ENCODE peak calls at places on chromosomes 1 and 21, in eight cellular contexts. U, L, Q, N, J, O, F and G are unnamed samples.

GRCh38 chr1:200737647-200738296 is 921 bp upstream of the CAMSAP2 start:
- DNase-seq in J (no peak), F (no peak), Q (no peak), L (no peak), U (no peak), O (no peak), N (no peak), G (no peak)

GRCh38 chr1:156703336-156703735 is 2.0 kb downstream of the CRABP2 start:
- DNase-seq in J (no peak), N (no peak), F (no peak), U (no peak), O (no peak), Q (no peak), L (no peak), G (no peak)

GRCh38 chr1:45317163-45317562 is 9.5 kb upstream of the HPDL start:
- DNase-seq in F (no peak), O (no peak), N (no peak), L (no peak), J (no peak), U (no peak), Q (no peak), G (no peak)

GRCh38 chr1:211828584-211829342 is 1.8 kb downstream of the LPGAT1 start:
- DNase-seq in N (no peak), F (no peak), U (no peak), J (peak), Q (no peak), O (no peak), L (no peak), G (peak)

GRCh38 chr1:109792056-109792831 is 28.5 kb upstream of the EPS8L3 start:
- DNase-seq in U (peak), Q (peak), O (peak), L (peak), F (no peak), J (no peak), N (peak), G (peak)

GRCh38 chr1:210597555-210598134 is 268.9 kb downstream of the HHAT start:
- DNase-seq in N (peak), F (no peak), Q (peak), J (peak), O (no peak), U (no peak), L (no peak), G (peak)

GRCh38 chr1:218459878-218460277 is 114.7 kb downstream of the TGFB2 start:
- DNase-seq in O (peak), F (peak), Q (peak), L (no peak), U (no peak), N (peak), J (peak), G (peak)

GRCh38 chr1:248924696-248925532 is 18.9 kb downstream of the PGBD2 start:
- DNase-seq in O (peak), F (peak), N (peak), U (no peak), J (peak), Q (no peak), L (no peak), G (peak)

GRCh38 chr1:223645903-223646302 is 19.6 kb downstream of the CAPN8 start:
- DNase-seq in F (no peak), L (no peak), J (no peak), U (no peak), O (no peak), Q (no peak), N (no peak), G (no peak)

GRCh38 chr1:14103878-14104430 is 404.0 kb downstream of the PRDM2 start:
- DNase-seq in L (no peak), O (no peak), U (no peak), J (no peak), F (no peak), Q (no peak), N (no peak), G (no peak)

GRCh38 chr21:40548134-40548533 is 298.8 kb downstream of the DSCAM start:
- DNase-seq in Q (no peak), L (no peak), N (no peak), U (no peak), O (peak), J (no peak), F (no peak), G (no peak)

GRCh38 chr1:182457844-182458243 is 7.9 kb downstream of the RGSL1 start:
- DNase-seq in O (no peak), L (no peak), J (no peak), N (no peak), F (no peak), U (no peak), Q (no peak), G (no peak)

GRCh38 chr1:242946206-242946605 is 308.9 kb downstream of the CEP170 start:
- DNase-seq in F (no peak), L (no peak), U (no peak), O (no peak), Q (no peak), J (no peak), N (no peak), G (no peak)

GRCh38 chr1:9281907-9282306 is 10.8 kb upstream of the SPSB1 start:
- DNase-seq in O (no peak), N (no peak), U (no peak), F (no peak), J (no peak), L (no peak), Q (no peak), G (no peak)

GRCh38 chr1:27044613-27045091 is 32.0 kb upstream of the TENT5B start:
- DNase-seq in J (peak), L (peak), N (peak), F (peak), O (peak), U (peak), Q (no peak), G (peak)

GRCh38 chr1:41498809-41499208 is 14.3 kb upstream of the EDN2 start:
- DNase-seq in F (no peak), U (no peak), L (peak), O (no peak), J (no peak), N (no peak), Q (no peak), G (peak)

GRCh38 chr1:217534566-217534965 is 96.3 kb downstream of the GPATCH2 start:
- DNase-seq in U (no peak), F (no peak), N (no peak), Q (no peak), L (no peak), O (no peak), J (no peak), G (no peak)

GRCh38 chr1:64392109-64392508 is 77.8 kb upstream of the CACHD1 start:
- DNase-seq in L (no peak), N (no peak), F (no peak), O (peak), J (no peak), U (no peak), Q (no peak), G (no peak)

GRCh38 chr1:177873238-177873637 is 96.6 kb downstream of the SEC16B start:
- DNase-seq in L (no peak), O (no peak), J (no peak), F (no peak), N (peak), Q (peak), U (no peak), G (peak)

GRCh38 chr1:244280859-244281258 is 170.8 kb downstream of the ADSS2 start:
- DNase-seq in J (no peak), Q (peak), L (no peak), U (no peak), N (no peak), O (no peak), F (no peak), G (peak)

GRCh38 chr1:205481629-205482071 is 22.8 kb upstream of the CDK18 start:
- DNase-seq in J (peak), Q (no peak), O (peak), L (no peak), N (no peak), U (no peak), F (no peak), G (no peak)

GRCh38 chr1:61561666-61562065 is 163.3 kb downstream of the TM2D1 start:
- DNase-seq in Q (peak), F (no peak), O (no peak), J (no peak), L (no peak), U (no peak), N (peak), G (peak)

GRCh38 chr1:153985984-153986761 is at the start of gene RAB13:
- DNase-seq in N (peak), F (peak), U (peak), O (peak), Q (peak), L (peak), J (peak), G (peak)

GRCh38 chr1:230701895-230702768 is 11.8 kb downstream of the AGT start:
- DNase-seq in L (no peak), O (no peak), F (no peak), Q (no peak), N (no peak), J (no peak), U (no peak), G (no peak)

GRCh38 chr1:54312874-54313316 is 93.3 kb downstream of the SSBP3 start:
- DNase-seq in F (no peak), N (peak), U (peak), J (no peak), O (peak), L (peak), Q (peak), G (peak)

GRCh38 chr21:45433911-45434644 is 29.1 kb downstream of the COL18A1 start:
- DNase-seq in N (no peak), F (no peak), Q (no peak), U (no peak), L (no peak), J (no peak), O (no peak), G (no peak)

GRCh38 chr1:224357626-224358124 is 996 bp downstream of the CNIH4 start:
- DNase-seq in F (no peak), N (no peak), J (no peak), Q (no peak), O (peak), L (no peak), U (no peak), G (no peak)

GRCh38 chr1:44316231-44316759 is 38.8 kb downstream of the ERI3 start:
- DNase-seq in U (no peak), F (no peak), N (peak), O (peak), Q (no peak), L (no peak), J (peak), G (no peak)

GRCh38 chr1:19661721-19662228 is 2.9 kb upstream of the HTR6 start:
- DNase-seq in Q (no peak), O (no peak), N (peak), J (peak), F (peak), U (no peak), L (no peak), G (peak)

GRCh38 chr1:202158810-202159533 is 1.4 kb downstream of the PTPN7 start:
- DNase-seq in F (no peak), J (peak), N (no peak), U (no peak), Q (no peak), L (no peak), O (no peak), G (no peak)

GRCh38 chr1:46804027-46804889 is 5.4 kb downstream of the CYP4B1 start:
- DNase-seq in L (peak), N (no peak), F (no peak), J (no peak), Q (no peak), U (no peak), O (no peak), G (no peak)

GRCh38 chr1:12015001-12015491 is 4.3 kb upstream of the MIIP start:
- DNase-seq in J (no peak), O (no peak), U (no peak), N (peak), F (no peak), L (no peak), Q (no peak), G (no peak)

GRCh38 chr1:63189677-63190076 is 132.7 kb upstream of the FOXD3 start:
- DNase-seq in F (peak), U (no peak), O (peak), N (no peak), Q (no peak), L (no peak), J (peak), G (no peak)

GRCh38 chr1:220775238-220775853 is 11.4 kb upstream of the MTARC1 start:
- DNase-seq in F (no peak), N (peak), Q (no peak), U (no peak), O (peak), J (peak), L (peak), G (peak)

GRCh38 chr1:159827549-159827948 is 876 bp downstream of the SLAMF8 start:
- DNase-seq in F (no peak), O (no peak), Q (no peak), J (peak), U (no peak), L (no peak), N (no peak), G (no peak)

GRCh38 chr1:15719721-15720120 is 16.3 kb upstream of the SLC25A34 start:
- DNase-seq in F (no peak), Q (no peak), J (no peak), L (no peak), U (no peak), O (no peak), N (no peak), G (no peak)

GRCh38 chr1:200665851-200666250 is 3.9 kb downstream of the DDX59 start:
- DNase-seq in Q (peak), U (no peak), O (no peak), J (no peak), N (no peak), F (no peak), L (no peak), G (no peak)

GRCh38 chr1:70552662-70553061 is 141.6 kb downstream of the CTH start:
- DNase-seq in J (no peak), L (no peak), Q (no peak), U (no peak), F (no peak), O (no peak), N (no peak), G (no peak)

GRCh38 chr1:199121047-199121446 is 482.2 kb downstream of the PTPRC start:
- DNase-seq in U (no peak), L (no peak), J (no peak), Q (no peak), F (no peak), N (no peak), O (no peak), G (no peak)

GRCh38 chr1:5709461-5709860 is 282.8 kb downstream of the NPHP4 start:
- DNase-seq in U (no peak), L (no peak), J (no peak), N (no peak), O (no peak), Q (no peak), F (no peak), G (no peak)
- H3K4me3 ChIP-seq in U (no peak), L (no peak), J (no peak), N (no peak), O (no peak), Q (no peak), F (no peak), G (no peak)

GRCh38 chr1:28233264-28233606 is 406 bp upstream of the DNAJC8 start:
- DNase-seq in L (no peak), F (no peak), U (no peak), Q (no peak), J (no peak), N (no peak), O (no peak), G (no peak)
- H3K4me3 ChIP-seq in L (peak), F (peak), U (peak), Q (no peak), J (peak), N (no peak), O (peak), G (peak)

DNA sequence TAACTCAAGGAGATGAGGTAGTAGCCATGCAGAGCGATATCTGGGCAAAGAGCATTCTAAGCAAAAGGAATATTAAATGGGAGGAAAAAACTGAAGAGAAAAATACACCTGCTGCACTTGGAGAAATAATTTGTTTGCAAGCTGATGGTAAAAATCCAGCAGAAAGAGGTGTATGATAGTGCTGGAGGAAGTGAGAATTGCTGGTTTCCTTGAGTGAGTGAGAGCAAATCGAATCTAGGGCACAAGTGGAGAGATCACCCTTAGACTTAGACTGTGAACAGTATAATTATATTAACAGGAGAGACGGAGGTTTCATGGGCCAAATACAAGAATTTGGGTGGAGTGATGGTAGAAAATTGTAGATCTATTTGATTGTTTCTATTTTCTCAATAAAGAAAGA is 2.7 kb upstream of the CR1 start:
- DNase-seq in U (no peak), L (no peak), Q (no peak), N (no peak), J (peak), O (no peak), F (no peak), G (no peak)
- H3K4me3 ChIP-seq in U (no peak), L (no peak), Q (no peak), N (no peak), J (no peak), O (no peak), F (no peak), G (no peak)

GRCh38 chr1:1463312-1463711 is 8.3 kb upstream of the ATAD3B start:
- DNase-seq in L (no peak), J (no peak), U (no peak), F (no peak), O (no peak), Q (no peak), N (no peak), G (no peak)

GRCh38 chr1:1462318-1462966 is 9.1 kb upstream of the ATAD3B start:
- DNase-seq in U (no peak), O (no peak), N (no peak), J (peak), F (no peak), L (peak), Q (no peak), G (no peak)

GRCh38 chr1:1460540-1461130 is 10.9 kb upstream of the ATAD3B start:
- DNase-seq in F (no peak), O (no peak), N (no peak), Q (no peak), J (no peak), L (no peak), U (no peak), G (no peak)

GRCh38 chr1:1461721-1462317 is 9.7 kb upstream of the ATAD3B start:
- DNase-seq in L (no peak), J (peak), N (no peak), U (no peak), Q (no peak), O (no peak), F (no peak), G (no peak)
- H3K4me3 ChIP-seq in L (no peak), J (peak), N (no peak), U (no peak), Q (no peak), O (no peak), F (no peak), G (no peak)

GRCh38 chr21:44079446-44079845 is 27.8 kb upstream of the PWP2 start:
- DNase-seq in O (no peak), Q (no peak), N (no peak), L (no peak), F (no peak), J (no peak), U (no peak), G (no peak)
- H3K4me3 ChIP-seq in O (no peak), Q (no peak), N (no peak), L (no peak), F (no peak), J (no peak), U (no peak), G (no peak)

GRCh38 chr1:235650341-235651169 is 971 bp upstream of the GNG4 start:
- DNase-seq in J (no peak), U (no peak), N (no peak), L (no peak), O (peak), Q (no peak), F (no peak), G (peak)

GRCh38 chr1:235648954-235649721 is 446 bp downstream of the GNG4 start:
- DNase-seq in L (peak), N (peak), Q (no peak), J (peak), U (peak), O (peak), F (no peak), G (peak)

GRCh38 chr1:235649722-235650163 is at the start of gene GNG4:
- DNase-seq in J (no peak), N (no peak), F (no peak), O (peak), U (no peak), L (no peak), Q (no peak), G (no peak)

GRCh38 chr1:235646463-235646862 is 3.1 kb downstream of the GNG4 start:
- DNase-seq in L (no peak), U (no peak), O (peak), N (no peak), J (no peak), F (no peak), Q (no peak), G (no peak)

GRCh38 chr1:235648407-235648907 is 1.1 kb downstream of the GNG4 start:
- DNase-seq in N (no peak), O (peak), J (no peak), U (no peak), L (no peak), F (no peak), Q (no peak), G (no peak)
- H3K4me3 ChIP-seq in N (peak), O (peak), J (no peak), U (no peak), L (no peak), F (no peak), Q (peak), G (no peak)

GRCh38 chr21:26404288-26404687 is 168.8 kb downstream of the CYYR1 start:
- DNase-seq in Q (no peak), U (no peak), O (no peak), J (no peak), L (no peak), N (no peak), F (no peak), G (no peak)

GRCh38 chr21:26409735-26410134 is 163.4 kb downstream of the CYYR1 start:
- DNase-seq in L (no peak), Q (no peak), N (no peak), O (no peak), F (no peak), U (no peak), J (no peak), G (no peak)

GRCh38 chr21:26405071-26405470 is 168.0 kb downstream of the CYYR1 start:
- DNase-seq in U (no peak), L (no peak), O (no peak), N (peak), F (no peak), J (no peak), Q (peak), G (peak)

DNA sequence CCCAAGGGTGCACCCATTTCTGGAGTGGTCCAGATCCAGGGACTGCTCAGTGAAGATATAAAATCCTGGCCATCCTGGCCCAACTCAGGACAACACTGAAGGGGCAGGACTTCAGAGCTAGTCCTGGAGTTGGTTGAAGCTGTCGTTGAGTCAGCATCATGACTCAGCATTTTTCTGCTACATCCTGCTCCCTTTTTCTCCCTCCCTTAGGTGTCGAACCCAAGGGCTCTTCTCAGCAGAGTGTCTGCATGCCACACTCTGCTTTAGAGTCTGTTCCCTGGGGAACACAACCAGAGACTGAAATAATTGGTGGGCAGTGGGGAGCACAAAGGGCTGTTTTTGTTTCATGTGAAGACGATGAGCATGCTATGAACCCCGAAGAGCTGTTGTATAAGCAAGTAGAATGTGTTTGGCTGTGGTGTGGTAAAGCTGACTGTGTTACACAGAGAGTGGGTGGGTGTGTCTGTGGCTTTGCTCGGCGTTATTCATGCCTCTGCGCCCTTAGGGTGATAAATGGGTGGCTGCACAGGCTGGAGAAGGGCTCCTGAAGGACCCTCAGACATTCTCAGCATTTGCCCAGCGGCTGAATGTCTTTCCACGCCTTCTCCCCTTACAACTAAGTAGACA is 167.2 kb downstream of the CYYR1 start:
- DNase-seq in F (no peak), Q (peak), U (no peak), N (peak), J (peak), O (peak), L (no peak), G (peak)
- H3K4me3 ChIP-seq in F (peak), Q (peak), U (no peak), N (peak), J (peak), O (no peak), L (no peak), G (peak)